ENCODE peak calls at places on chromosomes 16 and 17, in ten cellular contexts. J is NCI-H1436; Z is activated T-helper 1 cell treated with anti-CD3 and anti-CD28 coated beads, Interleukin-2, amount 50 U/mL, for 16 hours; O is Calu3; R is naive thymus-derived CD8-positive, alpha-beta T cell; N is astrocyte of the spinal cord; T is stimulated activated CD4-positive, alpha-beta T cell treated with anti-CD3 and anti-CD28 coated beads, Interleukin-2, amount 100 ng/mL, for 24 hours; X is globus pallidus; C is activated B cell treated with CpG ODN at 0.5 μM for 24 hours; L is activated T-helper 9 cell treated with anti-CD3 and anti-CD28 coated beads, Interleukin-2, amount 50 U/mL, for 16 hours. V is an unnamed sample.

GRCh38 chr16:28610595-28611270 is 889 bp upstream of the SULT1A1 start:
- DNase-seq in J (no peak), Z (no peak), O (no peak), R (no peak), N (no peak), T (no peak), X (no peak), C (no peak), L (no peak), V (no peak)

GRCh38 chr16:51816929-51817328 is 665.9 kb upstream of the SALL1 start:
- DNase-seq in J (no peak), Z (no peak), O (no peak), R (no peak), N (no peak), T (no peak), X (no peak), C (no peak), L (no peak), V (no peak)

GRCh38 chr16:2776500-2777139 is 460 bp downstream of the ELOB start:
- DNase-seq in J (no peak), Z (peak; percentile 24), O (no peak), R (no peak), N (peak; percentile 2), T (peak; percentile 44), X (no peak), C (no peak), L (no peak), V (peak; percentile 46)

GRCh38 chr16:72179592-72179991 is 7.6 kb upstream of the PMFBP1 start:
- DNase-seq in J (no peak), Z (no peak), O (no peak), R (no peak), N (no peak), T (no peak), X (no peak), C (no peak), L (no peak), V (no peak)

GRCh38 chr17:50945779-50946222 is 79.6 kb upstream of the TOB1 start:
- DNase-seq in J (no peak), Z (no peak), O (no peak), R (no peak), N (no peak), T (no peak), X (no peak), C (peak; percentile 7), L (no peak), V (no peak)

GRCh38 chr17:77356109-77356689 is 215.4 kb downstream of the SEC14L1 start:
- DNase-seq in J (no peak), Z (no peak), O (no peak), R (no peak), N (no peak), T (no peak), X (no peak), C (no peak), L (no peak), V (no peak)

GRCh38 chr16:74738134-74738541 is 36.5 kb downstream of the FA2H start:
- DNase-seq in J (no peak), Z (no peak), O (peak; percentile 94), R (no peak), N (no peak), T (no peak), X (no peak), C (no peak), L (no peak), V (no peak)

GRCh38 chr17:41654134-41654907 is 29.9 kb upstream of the KRT17 start:
- DNase-seq in J (no peak), Z (no peak), O (peak; percentile 99), R (no peak), N (no peak), T (no peak), X (no peak), C (no peak), L (no peak), V (no peak)

GRCh38 chr17:31580331-31581021 is 189.0 kb downstream of the RAB11FIP4 start:
- DNase-seq in J (no peak), Z (no peak), O (peak; percentile 74), R (no peak), N (no peak), T (no peak), X (no peak), C (no peak), L (no peak), V (no peak)

GRCh38 chr17:79033741-79034501 is 10.0 kb downstream of the C1QTNF1 start:
- DNase-seq in J (no peak), Z (no peak), O (no peak), R (no peak), N (no peak), T (no peak), X (peak; percentile 85), C (no peak), L (no peak), V (no peak)

GRCh38 chr16:29989111-29989858 is 6.1 kb downstream of the HIRIP3 start:
- DNase-seq in J (no peak), Z (no peak), O (no peak), R (no peak), N (no peak), T (no peak), X (no peak), C (no peak), L (no peak), V (no peak)

GRCh38 chr17:49597928-49598655 is 22.4 kb downstream of the NXPH3 start:
- DNase-seq in J (no peak), Z (no peak), O (no peak), R (no peak), N (no peak), T (no peak), X (no peak), C (no peak), L (no peak), V (no peak)

GRCh38 chr16:84341533-84342295 is 26.6 kb upstream of the ATP2C2 start:
- DNase-seq in J (no peak), Z (no peak), O (no peak), R (no peak), N (no peak), T (no peak), X (no peak), C (no peak), L (no peak), V (no peak)